ENCODE peak calls at places on chromosomes 13 and 19, in six cellular contexts. H is mammary epithelial cell, W is endothelial cell of umbilical vein, F is small intestine, Y is WERI-Rb-1, C is OCI-LY7. Z is an unnamed sample.

GRCh38 chr19:6772028-6772865 is at the start of gene VAV1:
- DNase-seq in W (no peak), Y (no peak), F (peak), C (peak), H (no peak), Z (no peak)

GRCh38 chr13:57624565-57625435 is 6.7 kb upstream of the PCDH17 start:
- DNase-seq in Y (no peak), F (peak), H (peak), W (peak), C (peak), Z (no peak)

GRCh38 chr19:13764821-13765394 is 586 bp downstream of the MRI1 start:
- DNase-seq in C (no peak), Y (no peak), H (no peak), W (no peak), F (peak), Z (no peak)

GRCh38 chr19:42111384-42111783 is 20.9 kb downstream of the POU2F2 start:
- DNase-seq in H (peak), C (no peak), Y (no peak), F (no peak), W (no peak), Z (no peak)

GRCh38 chr13:94233401-94233800 is 246.1 kb downstream of the DCT start:
- DNase-seq in W (peak), Y (no peak), C (no peak), H (peak), F (no peak), Z (no peak)

GRCh38 chr13:113207890-113208423 is 512 bp downstream of the PCID2 start:
- DNase-seq in H (peak), Y (peak), F (peak), W (peak), C (no peak), Z (no peak)

GRCh38 chr13:91145806-91146205 is 201.7 kb upstream of the MIR17HG start:
- DNase-seq in Y (no peak), W (no peak), F (no peak), C (no peak), H (no peak), Z (no peak)

GRCh38 chr13:26656919-26657318 is 99.4 kb downstream of the WASF3 start:
- DNase-seq in H (peak), C (peak), F (no peak), W (no peak), Y (no peak), Z (no peak)

GRCh38 chr13:90968510-90968909 is 379.0 kb upstream of the MIR17HG start:
- DNase-seq in C (peak), W (no peak), F (peak), H (peak), Y (peak), Z (no peak)

GRCh38 chr13:43159007-43159406 is 135.6 kb downstream of the DNAJC15 start:
- DNase-seq in Y (no peak), H (no peak), W (peak), F (no peak), C (no peak), Z (no peak)

GRCh38 chr19:10006335-10006708 is 4.0 kb downstream of the COL5A3 start:
- DNase-seq in F (no peak), C (no peak), H (no peak), W (no peak), Y (no peak), Z (peak)

GRCh38 chr19:19487077-19488040 is 28.0 kb downstream of the TSSK6 start:
- DNase-seq in W (no peak), H (no peak), C (no peak), F (peak), Y (no peak), Z (no peak)

GRCh38 chr13:45718063-45718462 is 15.9 kb downstream of the CBY2 start:
- DNase-seq in C (peak), W (no peak), Y (no peak), H (peak), F (no peak), Z (no peak)

GRCh38 chr13:79933389-79933788 is 407.5 kb downstream of the SPRY2 start:
- DNase-seq in F (no peak), Y (no peak), H (no peak), W (peak), C (no peak), Z (no peak)

GRCh38 chr19:42312370-42312769 is 739 bp upstream of the TMEM145 start:
- DNase-seq in W (no peak), Y (no peak), C (no peak), F (no peak), H (no peak), Z (no peak)

GRCh38 chr19:39408392-39409206 is 2.0 kb downstream of the ZFP36 start:
- DNase-seq in Y (no peak), W (peak), F (peak), H (peak), C (no peak), Z (peak)

GRCh38 chr19:28595722-28596121 is 617.2 kb downstream of the UQCRFS1 start:
- DNase-seq in F (no peak), C (no peak), Y (no peak), W (no peak), H (no peak), Z (no peak)
- H3K27ac ChIP-seq in F (no peak), C (no peak), Y (no peak), W (no peak), H (no peak), Z (no peak)

DNA sequence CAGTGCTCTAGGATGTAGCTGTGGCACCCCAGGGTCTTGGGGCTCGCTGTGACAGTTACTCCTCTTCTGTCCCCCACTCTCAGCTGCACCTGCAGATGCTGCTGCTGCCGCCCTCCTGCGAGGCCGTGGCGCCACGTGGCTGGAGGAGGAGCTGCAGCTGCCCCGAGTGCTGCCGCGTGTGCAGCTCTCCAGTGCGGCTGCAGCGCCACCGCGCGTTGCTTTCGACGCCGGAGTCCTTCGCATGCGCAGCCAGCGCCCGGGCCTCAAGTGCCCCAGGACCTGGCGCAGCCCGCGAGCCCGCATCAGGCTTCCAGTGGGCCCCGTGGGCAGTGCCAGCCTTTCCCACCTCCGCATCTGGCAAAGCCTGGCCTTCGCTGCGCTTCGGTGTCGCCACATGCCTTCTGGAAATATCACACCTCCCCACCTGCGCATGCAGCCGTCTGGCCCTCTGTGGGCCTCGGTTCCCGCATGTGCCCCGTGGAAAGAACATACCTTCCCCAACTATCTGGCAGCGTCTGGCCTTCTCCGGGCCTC is 692 bp upstream of the ZNF580 start:
- DNase-seq in Y (no peak), C (peak), H (peak), F (peak), W (peak), Z (no peak)
- H3K27ac ChIP-seq in Y (peak), C (peak), H (peak), F (peak), W (peak), Z (peak)

DNA sequence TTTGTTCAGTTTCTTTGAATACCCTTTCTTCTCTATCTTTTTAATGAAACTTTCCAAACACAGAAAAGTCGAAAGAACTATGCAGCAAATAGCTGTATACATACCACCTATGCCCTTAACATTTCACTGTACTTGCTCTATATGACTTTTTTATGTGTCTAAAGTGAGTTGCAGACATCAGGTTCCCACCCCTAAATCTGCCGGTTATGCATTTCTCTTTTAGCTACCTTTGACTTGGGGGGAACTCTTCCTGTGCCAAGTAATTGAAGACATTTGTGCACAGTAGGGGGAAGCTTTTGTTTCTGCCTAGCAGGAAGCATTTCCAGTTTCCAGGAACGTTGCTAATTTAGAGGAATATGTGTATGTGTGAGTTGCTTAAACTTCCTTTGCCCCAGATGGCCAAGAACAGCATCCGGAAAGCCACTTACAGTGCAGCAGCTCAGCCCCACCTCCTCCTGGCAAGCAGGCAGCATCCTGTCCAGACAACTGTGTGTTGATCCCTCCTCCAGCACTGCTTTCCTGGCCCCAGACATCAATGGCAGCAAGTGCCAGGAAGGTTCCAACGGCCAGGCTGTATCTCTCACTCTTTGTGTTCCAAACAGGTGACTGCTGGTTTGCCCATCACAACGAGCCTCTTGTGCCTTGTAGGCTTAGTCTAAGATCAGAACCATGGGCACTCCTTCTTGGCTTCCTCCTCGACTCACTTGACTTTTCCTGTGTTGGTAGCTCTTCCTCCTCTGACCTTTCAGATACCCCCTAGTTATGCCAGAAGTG is 14.7 kb upstream of the GRAMD1A start:
- DNase-seq in W (peak), Y (peak), F (no peak), C (peak), H (no peak), Z (peak)
- H3K27ac ChIP-seq in W (peak), Y (peak), F (peak), C (no peak), H (no peak), Z (no peak)

DNA sequence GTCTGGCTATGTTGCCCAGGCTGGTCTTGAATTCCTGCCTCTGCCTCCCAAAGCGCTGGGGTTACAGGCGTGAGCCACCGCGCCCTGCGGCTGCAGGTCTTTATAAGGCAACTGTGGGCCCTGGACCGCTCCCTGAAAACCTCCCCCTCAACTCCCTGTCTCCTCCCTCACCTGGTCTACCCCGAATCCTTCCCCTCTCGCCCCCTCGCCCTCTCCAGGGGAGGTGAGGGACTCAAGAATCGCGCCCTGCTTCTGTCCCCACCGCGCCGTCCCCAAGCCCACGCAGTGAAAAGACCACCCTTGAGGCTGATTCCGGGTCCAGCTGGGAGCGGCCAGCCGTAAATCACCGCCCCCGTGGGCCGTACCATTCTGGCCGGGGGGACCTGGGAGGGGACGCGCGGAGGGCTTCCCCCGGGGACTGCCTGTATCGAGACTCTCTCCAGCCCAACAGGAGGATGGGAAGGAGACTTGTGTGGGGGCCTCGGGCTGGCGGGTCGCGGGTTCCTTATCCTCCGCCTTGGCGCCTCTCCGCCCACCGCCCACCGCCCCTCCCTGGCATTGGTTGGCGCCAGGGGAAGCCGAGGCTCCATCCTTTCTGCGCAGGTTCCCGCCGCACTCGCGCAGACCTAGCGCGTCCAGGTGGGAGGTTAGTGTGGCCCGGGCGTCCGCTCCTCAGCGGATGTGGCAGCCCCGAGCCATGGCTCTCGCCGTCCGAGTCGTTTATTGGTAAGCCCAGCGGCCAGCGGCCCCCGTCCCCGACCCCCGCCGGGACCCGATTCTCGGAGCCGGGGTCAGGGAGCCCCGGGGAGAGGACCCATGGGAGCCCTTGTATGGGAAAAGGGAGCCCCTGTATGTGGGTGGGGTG is at the start of gene SELENOW:
- DNase-seq in F (peak), Y (peak), C (peak), H (peak), W (peak), Z (peak)
- H3K27ac ChIP-seq in F (peak), Y (peak), C (peak), H (peak), W (peak), Z (peak)

GRCh38 chr13:30664689-30665088 is 47.0 kb downstream of the USPL1 start:
- DNase-seq in F (no peak), W (no peak), C (no peak), H (no peak), Y (no peak), Z (no peak)
- H3K27ac ChIP-seq in F (no peak), W (no peak), C (no peak), H (no peak), Y (no peak), Z (no peak)

GRCh38 chr19:49807174-49807830 is 5.8 kb downstream of the FUZ start:
- DNase-seq in W (no peak), Y (no peak), H (no peak), C (no peak), F (no peak), Z (no peak)
- H3K27ac ChIP-seq in W (no peak), Y (no peak), H (no peak), C (no peak), F (no peak), Z (no peak)

GRCh38 chr13:76638160-76638559 is 248.0 kb downstream of the KCTD12 start:
- DNase-seq in W (no peak), C (no peak), Y (no peak), F (no peak), H (no peak), Z (no peak)
- H3K27ac ChIP-seq in W (no peak), C (no peak), Y (no peak), F (no peak), H (no peak), Z (peak)